ENCODE peak calls at places on chromosomes 1 and 21, in four cellular contexts. F, X, W and C are unnamed samples.

GRCh38 chr1:39144943-39145650 is 59.4 kb upstream of the MACF1 start:
- DNase-seq in F (no peak), X (no peak), W (no peak), C (no peak)

GRCh38 chr1:86754265-86754974 is 50.0 kb downstream of the SH3GLB1 start:
- DNase-seq in F (no peak), X (no peak), W (no peak), C (no peak)

GRCh38 chr1:94709891-94710581 is 110.1 kb upstream of the SLC44A3 start:
- DNase-seq in F (no peak), X (no peak), W (peak; percentile 46), C (no peak)

GRCh38 chr1:157113116-157113515 is 13.5 kb upstream of the ETV3L start:
- DNase-seq in F (no peak), X (no peak), W (no peak), C (no peak)

GRCh38 chr1:40898434-40898900 is 36.3 kb upstream of the CITED4 start:
- DNase-seq in F (no peak), X (no peak), W (no peak), C (no peak)

GRCh38 chr21:38249879-38250278 is 6.9 kb upstream of the KCNJ15 start:
- DNase-seq in F (no peak), X (no peak), W (no peak), C (no peak)

GRCh38 chr1:196501760-196502428 is 106.3 kb downstream of the KCNT2 start:
- DNase-seq in F (no peak), X (no peak), W (no peak), C (no peak)

GRCh38 chr1:22556391-22557104 is 6.7 kb upstream of the EPHA8 start:
- DNase-seq in F (no peak), X (no peak), W (no peak), C (no peak)

GRCh38 chr1:26677306-26678115 is 18.3 kb upstream of the ARID1A start:
- DNase-seq in F (peak; percentile 63), X (peak; percentile 79), W (peak; percentile 73), C (peak; percentile 82)
- H3K27ac ChIP-seq in F (peak overlapping the region; percentile 34), X (no peak overlapping the region), W (peak overlapping the region; percentile 10), C (no peak overlapping the region)

DNA sequence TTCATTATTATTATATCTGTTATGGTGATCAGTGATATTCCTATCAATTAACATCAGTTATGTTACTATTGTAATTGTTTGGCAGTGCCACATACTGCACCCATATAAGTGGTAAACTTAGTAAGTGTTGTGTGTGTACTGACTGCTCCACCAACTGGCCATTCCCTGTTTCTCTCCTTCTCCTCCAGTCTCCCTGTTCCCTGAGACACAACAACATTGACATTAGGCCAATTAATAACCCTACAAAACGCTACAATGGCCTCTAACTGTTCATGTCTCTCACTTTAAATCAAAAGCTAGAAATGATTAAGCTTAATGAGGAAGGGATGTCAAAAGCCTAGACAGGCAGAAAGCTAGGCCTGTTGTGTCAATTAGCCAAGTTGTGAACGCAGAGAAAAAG is 6.6 kb upstream of the THRAP3 start:
- DNase-seq in F (no peak), X (no peak), W (no peak), C (no peak)
- TF ChIP-seq CTCF in F (peak; percentile 52), X (no peak), W (no peak), C (peak; percentile 17)

DNA sequence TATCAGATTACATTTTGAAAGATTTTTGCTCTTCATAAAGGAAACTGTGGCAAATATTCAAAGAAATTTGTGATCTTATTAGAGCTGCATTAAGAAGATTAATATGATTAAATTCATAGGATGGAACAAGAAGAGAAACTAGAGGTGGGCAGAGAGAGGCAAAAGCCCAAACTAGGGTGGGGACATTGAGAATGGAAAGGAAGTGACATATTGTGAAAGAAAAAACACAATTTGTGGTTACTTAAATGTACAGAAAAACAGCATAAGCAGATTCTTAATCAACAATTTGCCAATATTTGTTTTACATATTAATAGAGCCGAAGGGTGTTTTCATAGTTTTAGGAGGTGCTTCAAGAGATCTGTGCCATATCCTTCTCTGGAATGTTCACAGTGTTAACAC is 401.2 kb downstream of the PTPRC start:
- DNase-seq in F (no peak), X (no peak), W (no peak), C (no peak)
- H3K36me3 ChIP-seq in F (no peaks in the 10 kb centered on the region), X (no peaks in the 10 kb centered on the region), W (no peaks in the 10 kb centered on the region), C (no peaks in the 10 kb centered on the region)

GRCh38 chr1:175169305-175170018 is 23.1 kb downstream of the KIAA0040 start:
- DNase-seq in F (no peak), X (no peak), W (no peak), C (no peak)
- H3K27ac ChIP-seq in F (no peak overlapping the region), X (no peak overlapping the region), W (no peak overlapping the region), C (no peak overlapping the region)